ENCODE peak calls at places on chromosomes 6 and 20, in ten cellular contexts. R is stomach; S is erythroblast; Y is activated T-cell treated with anti-CD3 and anti-CD28 coated beads for 1 hour; O is epithelial cell of esophagus; F is activated naive CD8-positive, alpha-beta T cell treated with anti-CD3 and anti-CD28 coated beads for 36 hours; K is SW480; I is iris pigment epithelial cell; A is Right ventricle myocardium superior; W is stimulated activated CD4-positive, alpha-beta T cell treated with anti-CD3 and anti-CD28 coated beads, TNF-alpha, amount 100 ng/mL, for 48 hours. X is an unnamed sample.

GRCh38 chr6:5701086-5701661 is 305.6 kb downstream of the NRN1 start:
- DNase-seq in R (no peak), S (no peak), Y (no peak), O (no peak), F (no peak), K (no peak), I (no peak), A (no peak), W (no peak), X (no peak)

GRCh38 chr6:139374357-139375238 is at the start of gene CITED2:
- DNase-seq in R (peak), S (peak), Y (peak), O (peak), F (peak), K (peak), I (peak), A (peak), W (peak), X (peak)

GRCh38 chr20:63864545-63864977 is 509 bp upstream of the TPD52L2 start:
- DNase-seq in R (no peak), S (no peak), Y (no peak), O (no peak), F (no peak), K (no peak), I (no peak), A (no peak), W (no peak), X (no peak)

GRCh38 chr6:42271834-42272805 is 54.5 kb upstream of the MRPS10 start:
- DNase-seq in R (no peak), S (no peak), Y (no peak), O (no peak), F (no peak), K (no peak), I (no peak), A (no peak), W (no peak), X (no peak)

GRCh38 chr6:129544892-129545612 is 164.9 kb downstream of the ARHGAP18 start:
- DNase-seq in R (no peak), S (no peak), Y (no peak), O (no peak), F (no peak), K (no peak), I (peak), A (no peak), W (no peak), X (no peak)

GRCh38 chr20:13231031-13231752 is 10.1 kb downstream of the ISM1 start:
- DNase-seq in R (no peak), S (no peak), Y (peak), O (peak), F (peak), K (peak), I (no peak), A (no peak), W (no peak), X (peak)

GRCh38 chr6:9593566-9593965 is 821.3 kb downstream of the TFAP2A start:
- DNase-seq in R (no peak), S (no peak), Y (no peak), O (peak), F (no peak), K (no peak), I (peak), A (no peak), W (no peak), X (peak)

GRCh38 chr6:149140910-149141290 is 176.6 kb upstream of the TAB2 start:
- DNase-seq in R (no peak), S (peak), Y (no peak), O (no peak), F (no peak), K (no peak), I (no peak), A (no peak), W (no peak), X (no peak)

GRCh38 chr6:157904999-157905398 is 76.7 kb upstream of the SYNJ2 start:
- DNase-seq in R (no peak), S (no peak), Y (no peak), O (no peak), F (no peak), K (no peak), I (no peak), A (no peak), W (no peak), X (no peak)

GRCh38 chr6:106527979-106528378 is 101.3 kb downstream of the RTN4IP1 start:
- DNase-seq in R (no peak), S (no peak), Y (no peak), O (peak), F (no peak), K (no peak), I (peak), A (no peak), W (no peak), X (peak)

GRCh38 chr20:63027425-63028389 is 20.9 kb upstream of the BHLHE23 start:
- DNase-seq in R (no peak), S (no peak), Y (no peak), O (no peak), F (peak), K (peak), I (no peak), A (peak), W (no peak), X (peak)

GRCh38 chr6:81838031-81838430 is 85.5 kb upstream of the TENT5A start:
- DNase-seq in R (no peak), S (peak), Y (no peak), O (no peak), F (no peak), K (no peak), I (peak), A (no peak), W (no peak), X (peak)

GRCh38 chr20:56343861-56344381 is 14.9 kb upstream of the FAM210B start:
- DNase-seq in R (peak), S (peak), Y (peak), O (peak), F (peak), K (no peak), I (peak), A (peak), W (peak), X (peak)

GRCh38 chr20:63911171-63911570 is 16.2 kb downstream of the DNAJC5 start:
- DNase-seq in R (peak), S (no peak), Y (no peak), O (peak), F (no peak), K (peak), I (no peak), A (no peak), W (no peak), X (peak)

GRCh38 chr6:38079537-38079936 is 260.0 kb downstream of the ZFAND3 start:
- DNase-seq in R (no peak), S (no peak), Y (no peak), O (no peak), F (no peak), K (no peak), I (no peak), A (no peak), W (no peak), X (no peak)

GRCh38 chr6:68875403-68875802 is 240.3 kb downstream of the ADGRB3 start:
- DNase-seq in R (no peak), S (no peak), Y (no peak), O (no peak), F (no peak), K (no peak), I (no peak), A (no peak), W (no peak), X (no peak)

GRCh38 chr6:4403023-4403752 is 267.8 kb upstream of the ECI2 start:
- DNase-seq in R (no peak), S (no peak), Y (no peak), O (no peak), F (no peak), K (no peak), I (no peak), A (no peak), W (no peak), X (no peak)

GRCh38 chr6:15336905-15337583 is 91.2 kb downstream of the JARID2 start:
- DNase-seq in R (no peak), S (peak), Y (no peak), O (no peak), F (no peak), K (no peak), I (no peak), A (no peak), W (no peak), X (no peak)

GRCh38 chr6:36650848-36651247 is 27.7 kb upstream of the CDKN1A start:
- DNase-seq in R (no peak), S (no peak), Y (no peak), O (no peak), F (no peak), K (peak), I (no peak), A (no peak), W (no peak), X (no peak)

GRCh38 chr20:47713941-47714450 is 71.3 kb downstream of the SULF2 start:
- DNase-seq in R (no peak), S (no peak), Y (no peak), O (no peak), F (no peak), K (no peak), I (peak), A (peak), W (no peak), X (no peak)

GRCh38 chr20:13990465-13990864 is at the start of gene SEL1L2:
- DNase-seq in R (no peak), S (no peak), Y (no peak), O (no peak), F (no peak), K (no peak), I (no peak), A (no peak), W (no peak), X (no peak)

GRCh38 chr20:62060631-62061541 is 4.8 kb downstream of the TAF4 start:
- DNase-seq in R (no peak), S (no peak), Y (no peak), O (no peak), F (no peak), K (no peak), I (no peak), A (no peak), W (no peak), X (no peak)

GRCh38 chr6:63624091-63624490 is 11.5 kb upstream of the PHF3 start:
- DNase-seq in R (no peak), S (no peak), Y (no peak), O (no peak), F (no peak), K (no peak), I (no peak), A (no peak), W (no peak), X (no peak)

GRCh38 chr6:5214570-5215052 is 46.1 kb downstream of the LYRM4 start:
- DNase-seq in R (no peak), S (peak), Y (no peak), O (peak), F (peak), K (no peak), I (peak), A (peak), W (peak), X (peak)

X was measured in kidney tubule cell.